ENCODE peak calls at places on chromosomes 13 and 19, in four cellular contexts. G, D, X and O are unnamed samples. For H3K4me1, the result is how much of the 10 kb centered on the place peaks cover.

GRCh38 chr13:99426426-99426825 is 74.8 kb upstream of the TM9SF2 start:
- DNase-seq in G (no peak), D (no peak), X (no peak), O (no peak)

GRCh38 chr13:108987488-108987887 is 358.1 kb downstream of the MYO16 start:
- DNase-seq in G (no peak), D (no peak), X (peak), O (no peak)

GRCh38 chr13:100240109-100240779 is 151.4 kb downstream of the PCCA start:
- DNase-seq in G (no peak), D (no peak), X (peak), O (no peak)

GRCh38 chr19:50723069-50723468 is at the start of gene CLEC11A:
- DNase-seq in G (no peak), D (no peak), X (peak), O (no peak)

GRCh38 chr13:43698743-43699142 is 88.0 kb downstream of the ENOX1 start:
- DNase-seq in G (no peak), D (no peak), X (peak), O (no peak)

GRCh38 chr13:39297664-39298171 is 259.5 kb downstream of the NHLRC3 start:
- DNase-seq in G (no peak), D (no peak), X (peak), O (no peak)

GRCh38 chr19:2362039-2362969 is 2.2 kb downstream of the TMPRSS9 start:
- DNase-seq in G (no peak), D (no peak), X (no peak), O (no peak)

GRCh38 chr13:113897161-113897560 is 33.3 kb upstream of the GAS6 start:
- DNase-seq in G (no peak), D (no peak), X (peak), O (no peak)

GRCh38 chr13:45349438-45349837 is 8.5 kb upstream of the TPT1 start:
- DNase-seq in G (no peak), D (no peak), X (peak), O (no peak)

GRCh38 chr13:47484564-47484963 is 516.5 kb downstream of the SUCLA2 start:
- DNase-seq in G (no peak), D (no peak), X (peak), O (no peak)

GRCh38 chr13:59750860-59751259 is 412.9 kb downstream of the DIAPH3 start:
- DNase-seq in G (peak), D (peak), X (peak), O (no peak)

GRCh38 chr13:76286178-76286577 is 600.0 kb downstream of the KCTD12 start:
- DNase-seq in G (no peak), D (no peak), X (peak), O (no peak)

GRCh38 chr13:111337206-111337605 is 16.8 kb downstream of the TEX29 start:
- DNase-seq in G (no peak), D (no peak), X (peak), O (no peak)

GRCh38 chr19:2270572-2271515 is 11.1 kb downstream of the PEAK3 start:
- DNase-seq in G (peak), D (peak), X (peak), O (peak)

GRCh38 chr13:99975626-99976025 is 4.1 kb upstream of the ZIC5 start:
- DNase-seq in G (no peak), D (no peak), X (no peak), O (no peak)

GRCh38 chr13:103099894-103100293 is 33.7 kb upstream of the SLC10A2 start:
- DNase-seq in G (no peak), D (no peak), X (no peak), O (no peak)

GRCh38 chr19:35291916-35292315 is at the start of gene MAG:
- DNase-seq in G (no peak), D (no peak), X (no peak), O (no peak)

GRCh38 chr19:4577020-4577782 is 17.7 kb upstream of the SEMA6B start:
- DNase-seq in G (no peak), D (no peak), X (no peak), O (no peak)

GRCh38 chr13:41603917-41604316 is 146.6 kb downstream of the RGCC start:
- DNase-seq in G (no peak), D (no peak), X (peak), O (no peak)

GRCh38 chr19:3771906-3772450 is at the start of gene RAX2:
- DNase-seq in G (no peak), D (no peak), X (no peak), O (no peak)

GRCh38 chr19:10419200-10419645 is 1.1 kb upstream of the PDE4A start:
- DNase-seq in G (no peak), D (no peak), X (no peak), O (no peak)

GRCh38 chr19:35407619-35408018 is 36.8 kb downstream of the GPR42 start:
- DNase-seq in G (no peak), D (no peak), X (no peak), O (no peak)

GRCh38 chr13:50747939-50748338 is 95.6 kb downstream of the DLEU7 start:
- DNase-seq in G (no peak), D (no peak), X (no peak), O (no peak)

GRCh38 chr19:2150794-2151338 is 500 bp downstream of the AP3D1 start:
- DNase-seq in G (peak), D (no peak), X (no peak), O (no peak)

GRCh38 chr13:51585696-51586095 is 1.4 kb downstream of the WDFY2 start:
- DNase-seq in G (no peak), D (no peak), X (peak), O (no peak)

DNA sequence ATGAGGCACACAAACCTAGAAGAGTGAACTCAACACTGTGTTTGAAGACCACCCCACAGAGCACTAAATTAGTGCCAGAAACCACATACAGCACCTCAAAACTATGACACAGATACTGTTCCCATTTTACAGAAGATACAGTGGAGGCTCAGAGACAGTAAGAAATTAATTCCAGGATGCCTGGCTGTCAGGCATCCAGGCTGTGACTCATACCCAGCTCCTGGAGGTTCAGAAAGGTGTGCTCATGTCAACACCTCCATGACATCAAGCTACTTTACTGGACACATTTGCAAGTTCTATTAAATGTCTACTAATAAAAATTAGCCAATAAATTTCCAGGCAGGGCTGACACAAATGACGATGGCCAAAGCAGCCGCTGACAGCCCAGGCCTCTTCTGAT is 176.3 kb downstream of the ABCC4 start:
- DNase-seq in G (no peak), D (no peak), X (no peak), O (no peak)
- H3K4me1 ChIP-seq in G (under half), D (under half), X (under half), O (under half)

GRCh38 chr19:41299046-41299754 is 10.8 kb upstream of the CCDC97 start:
- DNase-seq in G (no peak), D (no peak), X (no peak), O (no peak)
- H3K4me3 ChIP-seq in G (no peak), D (no peak), X (no peak), O (no peak)

GRCh38 chr19:7930765-7931164 is 4.8 kb upstream of the CTXN1 start:
- DNase-seq in G (no peak), D (no peak), X (no peak), O (no peak)

GRCh38 chr19:7928334-7928706 is 2.4 kb upstream of the CTXN1 start:
- DNase-seq in G (no peak), D (no peak), X (no peak), O (no peak)

GRCh38 chr19:7926727-7927604 is 1.0 kb upstream of the CTXN1 start:
- DNase-seq in G (peak), D (no peak), X (no peak), O (no peak)

GRCh38 chr19:7927605-7928333 is 1.8 kb upstream of the CTXN1 start:
- DNase-seq in G (peak), D (no peak), X (no peak), O (no peak)

DNA sequence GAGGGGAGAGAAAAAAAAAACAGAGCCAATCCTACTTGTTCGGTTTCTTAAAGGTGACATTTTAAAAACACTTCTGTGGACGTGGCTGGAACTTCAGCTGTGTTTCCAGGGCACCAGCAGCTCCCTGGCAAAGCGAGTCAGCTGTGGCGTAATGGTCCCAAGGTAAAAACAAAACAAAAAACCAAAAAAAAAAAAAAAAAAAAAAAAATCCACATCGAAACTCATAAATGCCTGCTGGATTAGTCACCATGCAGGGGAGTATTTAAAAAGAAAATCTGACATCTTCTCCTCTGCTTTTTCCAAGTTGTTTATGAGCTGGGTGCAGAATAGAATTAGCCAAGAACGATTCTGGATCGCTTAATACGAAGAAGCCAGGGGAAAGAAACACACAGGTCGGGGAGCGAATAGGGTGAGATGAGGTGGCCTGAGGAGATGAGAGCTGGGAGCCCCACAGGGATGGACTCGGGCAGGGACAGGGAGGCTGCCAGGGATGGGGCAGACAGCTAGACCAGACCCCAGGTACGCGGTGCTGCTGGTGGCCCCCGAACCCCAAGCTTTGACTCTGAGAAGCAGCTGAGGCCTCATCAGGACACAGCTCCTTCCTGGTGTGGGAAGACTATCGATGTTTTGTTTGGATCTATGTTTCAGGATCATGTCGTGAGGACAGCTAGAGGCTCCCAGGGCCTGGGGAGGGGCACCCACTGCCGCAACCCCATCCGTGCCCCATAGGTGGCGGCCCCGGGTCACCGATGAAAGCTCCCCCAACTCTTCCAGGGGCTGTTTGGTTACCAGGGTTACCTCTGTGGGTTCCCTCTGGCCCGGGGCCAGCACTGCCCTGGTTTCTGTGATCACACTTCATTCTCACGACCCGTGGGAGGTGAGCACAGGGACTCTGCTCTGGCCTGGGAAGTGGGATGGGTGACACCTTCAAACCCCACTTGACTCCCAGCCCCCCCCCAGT is 3.1 kb upstream of the CTXN1 start:
- DNase-seq in G (peak), D (peak), X (peak), O (peak)
- H3K27ac ChIP-seq in G (peak), D (no peak), X (peak), O (peak)

GRCh38 chr19:8612807-8613171 is 2.3 kb upstream of the ADAMTS10 start:
- DNase-seq in G (no peak), D (no peak), X (no peak), O (no peak)
- H3K4me1 ChIP-seq in G (under half), D (under half), X (under half), O (under half)